ENCODE peak calls at places on chromosomes 1 and 21, in five cellular contexts. X is upper lobe of right lung, S is GM23338, L is lower lobe of right lung, O is PC-3. Q is an unnamed sample. For H3K4me1 and H3K27me3, the result is how much of the 10 kb centered on the place peaks cover.

GRCh38 chr1:36035154-36035553 is 48.7 kb upstream of the TEKT2 start:
- DNase-seq in X (no peak), S (no peak), L (no peak), O (no peak), Q (no peak)

GRCh38 chr1:115826642-115827041 is 14.3 kb downstream of the NHLH2 start:
- DNase-seq in X (no peak), S (no peak), L (no peak), O (no peak), Q (no peak)

GRCh38 chr1:204041232-204041767 is 31.6 kb upstream of the SOX13 start:
- DNase-seq in X (peak), S (no peak), L (no peak), O (no peak), Q (no peak)

GRCh38 chr1:194104247-194104844 is 917.9 kb upstream of the B3GALT2 start:
- DNase-seq in X (no peak), S (no peak), L (no peak), O (no peak), Q (no peak)

GRCh38 chr1:40182956-40183710 is 21.9 kb downstream of the RLF start:
- DNase-seq in X (no peak), S (peak), L (no peak), O (peak), Q (no peak)

GRCh38 chr1:9293512-9294439 is 1.1 kb downstream of the SPSB1 start:
- DNase-seq in X (peak), S (peak), L (no peak), O (peak), Q (peak)

GRCh38 chr1:20381045-20381641 is 90.5 kb downstream of the VWA5B1 start:
- DNase-seq in X (no peak), S (no peak), L (no peak), O (no peak), Q (no peak)

GRCh38 chr1:6099787-6100765 is 54.4 kb downstream of the KCNAB2 start:
- DNase-seq in X (peak), S (no peak), L (peak), O (peak), Q (no peak)

GRCh38 chr21:46004168-46004861 is 22.7 kb downstream of the COL6A1 start:
- DNase-seq in X (no peak), S (no peak), L (peak), O (no peak), Q (no peak)

GRCh38 chr1:43540653-43541071 is 10.0 kb downstream of the PTPRF start:
- DNase-seq in X (no peak), S (no peak), L (peak), O (no peak), Q (no peak)

GRCh38 chr1:154497026-154497806 is 4.8 kb upstream of the TDRD10 start:
- DNase-seq in X (no peak), S (no peak), L (peak), O (no peak), Q (no peak)

GRCh38 chr1:63903947-63904346 is 130.1 kb downstream of the ROR1 start:
- DNase-seq in X (no peak), S (no peak), L (no peak), O (no peak), Q (no peak)

GRCh38 chr1:51575406-51576084 is 41.3 kb upstream of the OSBPL9 start:
- DNase-seq in X (no peak), S (no peak), L (no peak), O (no peak), Q (no peak)
- H3K4me1 ChIP-seq in X (under half), S (under half), L (under half), O (under half), Q (under half)

GRCh38 chr1:151908228-151908691 is 1.1 kb downstream of the THEM4 start:
- DNase-seq in X (no peak), S (peak), L (no peak), O (peak), Q (no peak)
- TF ChIP-seq CTCF in X (peak), S (peak), L (no peak), O (peak), Q (no peak)

DNA sequence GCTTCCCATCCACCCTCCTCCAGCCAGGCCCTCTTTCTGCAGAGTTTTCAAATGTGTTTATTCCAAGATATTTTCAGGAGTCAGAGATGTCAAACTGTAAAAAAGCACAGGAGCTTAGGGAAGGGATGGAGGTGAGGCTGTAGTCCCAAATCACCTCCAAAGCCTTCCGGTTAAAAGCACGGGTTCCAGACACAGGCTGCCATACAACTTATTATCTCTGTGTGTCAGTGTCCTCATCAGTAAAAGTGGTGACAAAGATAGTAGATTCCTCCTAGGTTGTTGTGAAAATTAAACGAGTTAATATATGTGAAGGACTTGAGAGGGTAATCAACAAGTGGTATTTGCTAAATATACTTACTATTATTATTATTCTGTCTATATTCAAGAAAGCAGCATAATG is 15.1 kb downstream of the S100A7A start:
- DNase-seq in X (no peak), S (no peak), L (no peak), O (no peak), Q (no peak)
- H3K27me3 ChIP-seq in X (under half), S (under half), L (under half), O (half or more), Q (under half)

DNA sequence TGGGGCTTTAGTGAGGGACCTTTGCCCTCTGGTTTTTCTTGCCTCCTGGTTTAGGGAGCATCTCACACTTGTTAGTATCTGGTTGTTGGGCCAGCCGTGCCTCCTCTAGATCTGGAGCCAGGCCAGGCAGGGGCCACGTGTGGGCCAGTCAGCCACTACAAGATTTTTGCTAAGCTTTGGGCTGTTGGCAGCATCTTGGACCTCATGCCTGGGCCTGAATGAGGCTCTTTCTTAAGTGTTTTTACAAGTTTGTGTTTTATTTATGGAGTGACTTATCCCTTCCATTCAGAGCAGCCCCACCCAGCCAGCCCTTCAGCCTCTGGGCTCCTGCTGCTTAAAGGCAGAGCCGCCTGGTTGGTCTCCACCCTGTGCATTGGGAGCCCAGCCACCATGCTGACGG is 1.6 kb upstream of the SH3BGRL3 start:
- DNase-seq in X (no peak), S (no peak), L (peak), O (peak), Q (no peak)
- H3K4me1 ChIP-seq in X (half or more), S (under half), L (half or more), O (half or more), Q (under half)

GRCh38 chr1:173258484-173259264 is 51.5 kb upstream of the TNFSF4 start:
- DNase-seq in X (no peak), S (peak), L (no peak), O (no peak), Q (no peak)

GRCh38 chr1:173249349-173249748 is 42.2 kb upstream of the TNFSF4 start:
- DNase-seq in X (no peak), S (no peak), L (no peak), O (peak), Q (no peak)

GRCh38 chr1:173253046-173253445 is 45.9 kb upstream of the TNFSF4 start:
- DNase-seq in X (no peak), S (no peak), L (no peak), O (peak), Q (no peak)

GRCh38 chr1:173257805-173258204 is 50.7 kb upstream of the TNFSF4 start:
- DNase-seq in X (no peak), S (no peak), L (no peak), O (peak), Q (no peak)

DNA sequence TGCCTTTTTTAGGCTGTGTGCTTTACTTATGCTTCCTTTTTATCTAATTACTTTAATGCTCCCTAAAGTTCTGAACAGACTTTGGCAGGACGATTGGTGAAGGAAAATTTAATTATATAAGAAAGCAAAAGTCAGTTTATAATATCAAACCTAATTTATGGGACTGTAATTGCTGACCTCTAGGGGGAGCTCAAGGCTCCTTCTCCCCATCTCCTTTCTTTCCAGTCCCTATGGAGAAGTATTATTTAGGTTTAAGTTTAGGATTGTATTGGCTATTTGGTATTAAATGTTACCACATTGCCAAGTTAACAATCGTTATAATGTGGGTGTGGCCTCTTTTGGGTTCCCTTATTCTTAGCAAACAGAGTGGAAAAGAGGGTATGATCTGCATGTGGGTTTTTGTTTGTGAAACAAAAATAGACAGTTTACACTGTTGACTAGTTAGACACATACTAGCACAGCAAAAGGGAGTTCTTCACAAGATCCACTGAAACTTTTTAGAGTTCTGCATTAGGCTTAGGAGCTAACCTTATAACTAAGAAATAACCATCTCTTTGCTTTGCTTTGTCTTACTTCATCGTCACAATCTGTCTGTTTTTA is 48.2 kb upstream of the TNFSF4 start:
- DNase-seq in X (no peak), S (peak), L (no peak), O (peak), Q (no peak)
- TF ChIP-seq CTCF in X (peak), S (peak), L (peak), O (peak), Q (peak)

DNA sequence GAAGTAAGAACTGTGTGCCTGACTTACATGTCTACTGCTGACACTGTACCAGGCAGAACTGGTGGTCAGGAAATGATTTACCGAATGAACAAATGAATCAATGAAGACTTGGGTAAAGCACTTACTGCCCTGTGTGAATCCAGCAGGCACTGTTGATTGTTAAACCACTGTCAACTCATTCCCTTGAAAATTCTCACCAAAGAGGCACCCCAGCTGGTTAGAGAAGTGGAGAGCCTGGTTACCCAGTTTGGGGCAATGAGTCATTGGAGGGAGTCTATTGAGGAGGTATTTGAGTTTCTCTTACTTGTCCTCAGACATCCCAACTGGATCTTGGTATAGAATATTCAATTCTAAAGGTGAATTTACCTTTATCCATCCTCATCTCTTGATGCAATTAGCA is 34.2 kb downstream of the JUN start:
- DNase-seq in X (no peak), S (no peak), L (no peak), O (no peak), Q (no peak)
- H3K27me3 ChIP-seq in X (under half), S (under half), L (under half), O (under half), Q (under half)

Q was measured in Caco-2.